ENCODE peak calls at places on chromosome 7, in six cellular contexts. X is A673; G is CD8-positive, alpha-beta memory T cell; V is fibroblast of villous mesenchyme; U is IMR-90; Z is tibial nerve. T is an unnamed sample.

GRCh38 chr7:22544245-22544644 is 44.3 kb upstream of the STEAP1B start:
- DNase-seq in X (no peak), G (no peak), V (no peak), U (no peak), Z (no peak), T (no peak)

GRCh38 chr7:2523941-2524807 is 4.6 kb downstream of the LFNG start:
- DNase-seq in X (no peak), G (no peak), V (peak), U (peak), Z (no peak), T (no peak)

GRCh38 chr7:26078437-26079362 is 73.3 kb upstream of the NFE2L3 start:
- DNase-seq in X (peak), G (peak), V (peak), U (no peak), Z (peak), T (peak)

GRCh38 chr7:26155531-26156375 is 3.8 kb downstream of the NFE2L3 start:
- DNase-seq in X (no peak), G (no peak), V (peak), U (peak), Z (no peak), T (no peak)

GRCh38 chr7:5792268-5792667 is 10.8 kb upstream of the RNF216 start:
- DNase-seq in X (no peak), G (no peak), V (peak), U (no peak), Z (no peak), T (no peak)

GRCh38 chr7:92404170-92404614 is 43.1 kb upstream of the GATAD1 start:
- DNase-seq in X (no peak), G (peak), V (no peak), U (no peak), Z (no peak), T (peak)

GRCh38 chr7:33563010-33563409 is 342.3 kb upstream of the BMPER start:
- DNase-seq in X (no peak), G (no peak), V (peak), U (no peak), Z (no peak), T (no peak)

GRCh38 chr7:114874170-114874569 is 47.7 kb upstream of the MDFIC start:
- DNase-seq in X (no peak), G (no peak), V (peak), U (no peak), Z (no peak), T (no peak)

GRCh38 chr7:135747366-135747765 is 1.2 kb downstream of the FAM180A start:
- DNase-seq in X (no peak), G (no peak), V (no peak), U (no peak), Z (no peak), T (no peak)
- H3K4me3 ChIP-seq in X (no peak), G (no peak), V (no peak), U (no peak), Z (no peak), T (no peak)

DNA sequence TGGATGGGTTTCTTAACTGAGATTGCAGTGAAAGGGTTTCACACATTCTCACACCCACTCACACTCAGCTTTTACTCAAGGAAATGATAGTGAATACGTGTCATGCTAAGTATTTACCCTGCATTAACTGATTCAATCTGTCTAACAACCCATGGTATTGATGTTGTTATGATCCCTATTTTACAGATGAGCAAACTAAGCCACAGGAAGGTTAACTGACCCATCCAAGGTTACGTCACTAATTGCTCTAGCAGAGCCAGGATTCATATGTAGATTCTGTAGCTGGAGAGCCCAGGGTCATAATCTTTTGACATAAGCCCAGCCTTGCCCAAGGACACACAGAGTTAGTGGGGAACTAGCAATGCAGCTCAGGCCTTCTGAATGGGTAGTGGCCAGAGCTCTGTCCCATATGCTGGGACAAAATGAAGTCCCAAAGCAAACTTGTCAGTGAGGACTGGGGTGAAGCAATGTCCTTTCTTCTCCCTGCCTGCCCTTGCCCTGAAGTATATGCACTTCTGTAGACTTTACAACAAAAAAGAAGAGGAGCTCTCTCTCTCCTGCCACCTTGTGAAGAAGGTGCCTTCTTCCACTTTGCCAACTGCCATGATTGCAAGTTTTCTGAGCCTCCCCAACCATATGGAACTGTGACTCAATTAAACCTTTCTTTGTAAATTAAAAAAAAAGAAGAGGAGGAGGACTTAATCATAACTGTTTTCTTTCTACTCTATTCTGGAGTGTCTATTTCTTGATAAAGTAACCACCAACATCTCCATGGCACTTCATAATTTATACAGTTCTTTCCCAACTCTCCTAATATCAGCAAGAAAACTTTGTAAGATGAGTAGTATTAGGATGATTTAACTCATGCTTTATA is 4.9 kb upstream of the CYP3A7 start:
- DNase-seq in X (no peak), G (no peak), V (no peak), U (no peak), Z (no peak), T (no peak)
- H3K4me3 ChIP-seq in X (no peak), G (no peak), V (no peak), U (no peak), Z (no peak), T (no peak)

DNA sequence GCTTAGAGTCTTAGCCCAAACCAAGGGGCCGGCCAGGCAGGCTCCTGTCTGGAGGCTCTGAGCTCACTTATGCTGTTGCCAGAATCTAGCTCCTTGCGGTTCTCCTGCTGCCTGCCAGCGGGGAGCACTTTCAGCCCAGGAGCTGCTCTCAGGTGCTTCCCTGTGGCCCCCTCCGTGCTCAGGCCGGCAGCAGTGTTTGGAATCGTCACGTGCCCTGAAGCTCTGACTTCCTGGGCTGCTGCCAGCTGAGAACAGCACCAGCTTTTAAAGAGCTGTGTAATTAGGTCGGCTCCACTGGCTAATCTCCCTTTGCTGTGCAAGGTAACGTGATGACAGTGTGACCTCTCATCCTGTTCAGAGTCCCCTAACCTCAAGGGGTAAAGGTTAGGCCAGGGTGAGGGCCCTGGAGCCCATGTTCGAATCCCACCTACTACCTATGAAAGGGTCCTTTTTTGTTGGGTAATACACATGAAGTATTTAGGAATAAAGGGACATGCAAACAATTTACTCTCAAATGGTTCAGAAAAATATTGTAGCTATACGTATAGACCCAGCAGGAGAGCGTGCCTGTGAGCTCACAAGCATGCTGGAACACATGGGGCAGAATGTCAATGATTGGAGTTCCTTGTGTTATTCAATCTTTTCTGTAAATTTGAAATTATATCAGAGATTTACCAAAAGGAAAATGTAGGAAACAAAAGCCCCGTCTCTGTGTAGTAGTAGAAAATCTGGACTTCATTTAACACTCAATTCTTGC is 16.6 kb downstream of the ZNF862 start:
- DNase-seq in X (peak), G (peak), V (peak), U (peak), Z (peak), T (peak)
- H3K4me3 ChIP-seq in X (no peak), G (no peak), V (no peak), U (no peak), Z (no peak), T (no peak)

GRCh38 chr7:90710466-90710850 is 114.3 kb downstream of the CDK14 start:
- DNase-seq in X (no peak), G (no peak), V (no peak), U (no peak), Z (no peak), T (no peak)
- H3K4me3 ChIP-seq in X (peak), G (no peak), V (no peak), U (no peak), Z (no peak), T (no peak)

GRCh38 chr7:450036-450435 is 69.6 kb downstream of the PDGFA start:
- DNase-seq in X (no peak), G (peak), V (no peak), U (no peak), Z (no peak), T (no peak)

GRCh38 chr7:452791-453455 is 66.7 kb downstream of the PDGFA start:
- DNase-seq in X (peak), G (peak), V (no peak), U (no peak), Z (no peak), T (no peak)

GRCh38 chr7:450741-451140 is 68.9 kb downstream of the PDGFA start:
- DNase-seq in X (no peak), G (peak), V (no peak), U (no peak), Z (no peak), T (no peak)

GRCh38 chr7:452230-452751 is 67.4 kb downstream of the PDGFA start:
- DNase-seq in X (no peak), G (peak), V (peak), U (peak), Z (no peak), T (no peak)

DNA sequence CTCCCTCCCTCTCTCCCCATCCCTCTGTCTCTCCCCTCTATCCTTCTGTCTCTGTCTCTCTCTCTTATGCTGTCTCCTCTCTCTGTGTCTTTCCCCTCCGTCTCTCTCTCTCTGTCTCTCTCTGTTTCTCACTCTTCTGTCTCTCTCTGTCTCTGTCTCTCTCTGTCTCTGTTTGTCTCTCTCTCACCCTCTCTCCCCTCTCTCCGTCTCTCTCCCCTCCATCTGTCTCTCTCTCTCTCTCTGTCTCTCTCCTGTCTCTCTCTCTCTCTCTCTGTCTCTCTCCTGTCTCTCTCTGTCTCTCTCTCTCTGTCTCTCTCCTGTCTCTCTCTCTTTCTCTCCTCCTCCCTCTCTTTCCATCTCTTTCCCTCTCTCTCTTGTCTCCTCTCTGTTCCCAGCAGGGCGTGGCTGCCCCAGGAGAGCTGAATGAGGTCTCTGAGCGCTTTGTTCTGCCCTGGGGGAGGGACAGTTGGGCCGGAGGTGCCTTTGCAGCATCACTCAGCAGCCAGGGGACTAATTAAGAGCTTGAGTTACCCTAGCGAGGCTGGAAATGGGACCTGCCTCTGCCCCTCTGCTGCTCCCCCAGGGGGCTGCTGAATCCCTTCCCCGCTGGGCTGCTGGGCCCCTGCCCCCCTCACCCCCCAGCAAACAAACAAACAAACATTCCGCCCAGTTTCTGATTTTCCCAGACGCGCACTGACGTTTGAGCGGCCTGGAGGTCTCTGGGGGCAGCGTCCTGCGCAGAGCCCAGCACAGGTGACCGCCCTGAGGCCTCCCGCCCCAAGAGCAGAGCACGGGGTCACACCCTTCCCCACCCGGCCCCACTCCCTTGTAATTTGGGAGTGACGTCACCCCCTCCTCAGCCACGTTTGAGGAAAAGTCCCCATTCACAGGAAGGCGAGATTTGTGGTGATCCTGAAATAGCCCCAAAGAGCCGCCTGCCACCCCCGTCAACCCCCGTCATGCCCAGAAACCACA is 68.1 kb downstream of the PDGFA start:
- DNase-seq in X (no peak), G (peak), V (no peak), U (no peak), Z (no peak), T (no peak)
- H3K4me3 ChIP-seq in X (no peak), G (no peak), V (no peak), U (no peak), Z (no peak), T (no peak)

GRCh38 chr7:27169658-27170493 is 4.2 kb downstream of the HOXA10 start:
- DNase-seq in X (no peak), G (peak), V (peak), U (no peak), Z (no peak), T (no peak)
- H3K4me3 ChIP-seq in X (no peak), G (no peak), V (peak), U (no peak), Z (peak), T (no peak)

T was measured in CD8-positive, alpha-beta T cell.